ENCODE peak calls at places on chromosomes 11 and 22, in six cellular contexts. Z, X, Y, S, C and Q are unnamed samples.

GRCh38 chr11:81959341-81959740 is 774.3 kb downstream of the FAM181B start:
- DNase-seq in Z (peak), S (peak), X (peak), C (no peak), Y (no peak), Q (no peak)

GRCh38 chr11:61739966-61740365 is 12.5 kb upstream of the MYRF start:
- DNase-seq in S (no peak), Z (no peak), X (no peak), Y (no peak), C (no peak), Q (no peak)

GRCh38 chr11:120068114-120068573 is 69.8 kb downstream of the TRIM29 start:
- DNase-seq in X (peak), Z (no peak), Y (no peak), C (peak), S (no peak), Q (peak)

GRCh38 chr11:38448284-38448683 is 1850.2 kb upstream of the RAG2 start:
- DNase-seq in C (no peak), Z (no peak), X (no peak), S (no peak), Y (no peak), Q (no peak)

GRCh38 chr11:26244207-26244606 is 87.7 kb upstream of the ANO3 start:
- DNase-seq in X (no peak), Y (no peak), Z (no peak), S (no peak), C (no peak), Q (peak)

GRCh38 chr22:37485006-37485713 is 1.0 kb downstream of the MFNG start:
- DNase-seq in X (no peak), C (no peak), Y (no peak), Z (no peak), S (no peak), Q (no peak)

GRCh38 chr11:12086271-12087074 is 23.9 kb upstream of the MICAL2 start:
- DNase-seq in C (no peak), Z (no peak), Y (peak), S (peak), X (no peak), Q (peak)

GRCh38 chr11:17846852-17847453 is 112.4 kb downstream of the KCNC1 start:
- DNase-seq in X (no peak), Z (peak), S (peak), Y (no peak), C (no peak), Q (peak)

GRCh38 chr11:59182457-59183151 is 10.7 kb downstream of the DTX4 start:
- DNase-seq in Z (no peak), S (peak), X (peak), Y (peak), C (peak), Q (no peak)

GRCh38 chr11:117830674-117831351 is 6.3 kb upstream of the FXYD2 start:
- DNase-seq in Y (no peak), Z (no peak), S (no peak), X (peak), C (peak), Q (no peak)

GRCh38 chr11:91513734-91514133 is 710.9 kb upstream of the FAT3 start:
- DNase-seq in X (no peak), S (peak), Z (no peak), Y (peak), C (no peak), Q (no peak)

GRCh38 chr22:24831678-24832077 is 25.7 kb downstream of the SGSM1 start:
- DNase-seq in X (no peak), S (no peak), Z (no peak), Y (no peak), C (no peak), Q (no peak)

GRCh38 chr22:44199164-44199563 is 18.4 kb downstream of the PARVG start:
- DNase-seq in C (no peak), Z (no peak), Y (no peak), X (no peak), S (no peak), Q (no peak)

GRCh38 chr11:69965821-69966582 is 112.1 kb upstream of the ANO1 start:
- DNase-seq in Y (no peak), X (no peak), C (no peak), Z (no peak), S (no peak), Q (no peak)

GRCh38 chr11:128042290-128042751 is 545.0 kb downstream of the ETS1 start:
- DNase-seq in S (no peak), X (no peak), Y (no peak), C (no peak), Z (no peak), Q (no peak)

GRCh38 chr11:68923614-68924013 is 19.9 kb downstream of the IGHMBP2 start:
- DNase-seq in C (no peak), Y (peak), X (no peak), S (no peak), Z (no peak), Q (no peak)

GRCh38 chr11:30919389-30920172 is 333.4 kb upstream of the MPPED2 start:
- DNase-seq in X (no peak), Z (no peak), S (no peak), C (no peak), Y (peak), Q (peak)

GRCh38 chr22:40332319-40332781 is 13.9 kb upstream of the ADSL start:
- DNase-seq in X (no peak), C (no peak), Z (no peak), Y (peak), S (peak), Q (peak)

GRCh38 chr22:44869196-44869595 is 116.8 kb downstream of the ARHGAP8 start:
- DNase-seq in S (no peak), C (no peak), Y (no peak), X (no peak), Z (no peak), Q (peak)

GRCh38 chr22:44341431-44342346 is 28.9 kb upstream of the SHISAL1 start:
- DNase-seq in Z (no peak), C (no peak), X (no peak), S (peak), Y (no peak), Q (peak)

GRCh38 chr11:113468666-113469345 is 6.4 kb downstream of the DRD2 start:
- DNase-seq in Y (no peak), C (no peak), Z (no peak), X (no peak), S (no peak), Q (no peak)

GRCh38 chr11:62832346-62833234 is at the start of gene TEX54:
- DNase-seq in S (no peak), Y (no peak), Z (no peak), C (no peak), X (no peak), Q (peak)

GRCh38 chr22:44578115-44578457 is 80.1 kb upstream of the RTL6 start:
- DNase-seq in S (no peak), Y (no peak), Z (no peak), C (no peak), X (no peak), Q (no peak)

GRCh38 chr11:101428918-101429317 is 154.9 kb downstream of the TRPC6 start:
- DNase-seq in Y (peak), C (no peak), Z (no peak), X (peak), S (peak), Q (peak)

GRCh38 chr22:48754611-48755331 is 1072.9 kb downstream of the BRD1 start:
- DNase-seq in X (no peak), Z (no peak), Y (no peak), S (no peak), C (no peak), Q (no peak)

GRCh38 chr11:695332-695605 is 247 bp upstream of the DEAF1 start:
- DNase-seq in C (no peak), Y (no peak), S (no peak), Z (no peak), X (no peak), Q (no peak)

GRCh38 chr11:693887-694562 is 997 bp downstream of the DEAF1 start:
- DNase-seq in Y (peak), C (no peak), X (no peak), S (no peak), Z (no peak), Q (no peak)

GRCh38 chr11:694563-695331 is at the start of gene DEAF1:
- DNase-seq in S (peak), C (peak), X (peak), Y (peak), Z (peak), Q (peak)

GRCh38 chr11:697028-697491 is 1.4 kb downstream of the TMEM80 start:
- DNase-seq in C (no peak), Y (peak), S (no peak), Z (no peak), X (no peak), Q (peak)

DNA sequence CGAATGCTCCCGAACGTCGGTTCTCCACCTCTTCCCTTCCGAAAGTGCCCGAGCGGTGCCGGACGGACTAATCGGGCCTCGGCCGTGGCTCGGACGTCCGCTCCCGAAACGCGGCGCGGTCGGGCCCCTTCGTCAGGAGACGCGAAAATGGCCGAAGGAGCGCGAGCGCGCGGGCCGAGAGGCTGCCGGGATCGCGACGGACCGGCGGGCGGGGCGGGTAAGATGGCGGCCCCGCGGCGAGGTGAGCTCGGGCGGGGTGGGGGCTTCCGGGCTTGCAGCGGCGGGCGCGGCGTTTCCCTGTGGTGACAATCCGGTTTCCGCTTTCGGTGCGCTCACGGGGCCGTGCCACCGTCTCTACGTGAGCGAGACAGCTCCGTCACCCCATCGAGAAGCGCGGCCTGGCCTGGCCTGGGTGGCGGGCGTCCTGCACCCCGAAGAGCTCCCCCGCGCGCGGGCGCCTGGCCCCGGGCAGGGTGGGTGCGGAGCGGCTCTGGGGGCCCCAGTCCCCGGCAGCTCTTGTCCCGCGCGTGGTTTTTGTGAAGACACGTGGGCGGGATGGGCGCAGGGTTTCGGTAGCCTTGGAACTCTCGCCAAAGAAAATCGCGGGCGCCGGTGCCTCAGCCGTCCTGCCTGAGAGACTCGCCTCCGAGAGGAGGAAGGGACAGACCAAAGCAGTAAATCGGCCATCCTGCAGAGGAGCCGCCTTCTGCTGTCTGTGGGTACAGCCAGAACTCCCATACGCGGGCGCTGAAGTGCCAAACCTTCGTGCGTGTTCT is at the start of gene TMEM80:
- DNase-seq in X (peak), Y (peak), Z (peak), S (peak), C (peak), Q (peak)
- H3K23ac ChIP-seq in X (no peak), Y (no peak), Z (peak), S (peak), C (no peak), Q (peak)

GRCh38 chr11:45917623-45918330 is at the start of gene PEX16:
- DNase-seq in S (peak), Y (peak), X (peak), C (peak), Z (peak), Q (peak)
- H3K4ac ChIP-seq in S (peak), Y (peak), X (no peak), C (peak), Z (peak), Q (peak)

DNA sequence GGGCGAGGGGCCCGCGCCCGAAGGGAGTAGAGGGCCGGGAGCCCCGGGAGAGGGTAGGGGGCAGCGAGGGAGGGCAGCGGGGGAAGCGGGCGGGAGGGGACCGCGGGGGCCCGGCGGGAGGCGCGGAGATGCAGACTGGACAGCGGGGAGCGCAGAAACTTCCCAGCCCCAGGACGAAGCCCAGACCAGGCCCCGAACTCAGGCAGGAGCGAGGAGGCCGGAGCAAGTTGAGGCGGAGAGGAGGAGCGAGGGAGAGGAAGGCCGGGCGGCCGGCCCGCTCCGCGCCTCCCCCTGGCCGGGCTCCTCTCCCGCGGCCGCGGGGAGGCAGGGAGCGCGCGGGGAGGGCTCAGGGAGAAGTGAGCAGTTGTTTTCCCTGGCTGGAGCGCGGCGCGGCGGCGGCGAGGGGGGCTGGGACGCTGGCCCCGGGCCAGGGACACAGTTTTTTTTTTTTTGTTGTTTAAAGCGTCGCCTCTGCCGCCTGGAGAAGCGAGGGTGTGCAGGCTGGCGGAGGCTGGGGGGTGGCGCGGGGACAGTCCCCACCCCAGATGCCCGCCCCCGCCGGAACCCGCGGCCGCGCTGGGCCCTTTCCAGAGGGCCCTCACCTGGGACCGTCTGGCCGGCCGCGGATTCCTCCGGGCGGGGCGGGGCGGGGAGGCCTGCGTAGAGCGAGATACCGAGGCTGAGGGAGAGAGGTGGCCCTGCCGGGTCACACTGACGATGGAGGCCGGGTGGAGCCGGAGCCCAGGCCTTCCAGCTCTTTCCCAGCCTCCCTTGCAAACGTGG is at the start of gene LTBP3:
- DNase-seq in Z (no peak), C (peak), S (peak), X (peak), Y (peak), Q (peak)
- H3K23ac ChIP-seq in Z (peak), C (no peak), S (peak), X (no peak), Y (no peak), Q (peak)

GRCh38 chr11:33722579-33723234 is 13.5 kb downstream of the CD59 start:
- DNase-seq in X (no peak), C (no peak), S (peak), Z (no peak), Y (peak), Q (peak)
- H3K4ac ChIP-seq in X (no peak), C (no peak), S (no peak), Z (no peak), Y (peak), Q (peak)

GRCh38 chr22:36239401-36240171 is at the start of gene APOL2:
- DNase-seq in C (peak), X (peak), S (peak), Y (peak), Z (peak), Q (peak)
- H3K23ac ChIP-seq in C (no peak), X (no peak), S (no peak), Y (no peak), Z (no peak), Q (peak)

DNA sequence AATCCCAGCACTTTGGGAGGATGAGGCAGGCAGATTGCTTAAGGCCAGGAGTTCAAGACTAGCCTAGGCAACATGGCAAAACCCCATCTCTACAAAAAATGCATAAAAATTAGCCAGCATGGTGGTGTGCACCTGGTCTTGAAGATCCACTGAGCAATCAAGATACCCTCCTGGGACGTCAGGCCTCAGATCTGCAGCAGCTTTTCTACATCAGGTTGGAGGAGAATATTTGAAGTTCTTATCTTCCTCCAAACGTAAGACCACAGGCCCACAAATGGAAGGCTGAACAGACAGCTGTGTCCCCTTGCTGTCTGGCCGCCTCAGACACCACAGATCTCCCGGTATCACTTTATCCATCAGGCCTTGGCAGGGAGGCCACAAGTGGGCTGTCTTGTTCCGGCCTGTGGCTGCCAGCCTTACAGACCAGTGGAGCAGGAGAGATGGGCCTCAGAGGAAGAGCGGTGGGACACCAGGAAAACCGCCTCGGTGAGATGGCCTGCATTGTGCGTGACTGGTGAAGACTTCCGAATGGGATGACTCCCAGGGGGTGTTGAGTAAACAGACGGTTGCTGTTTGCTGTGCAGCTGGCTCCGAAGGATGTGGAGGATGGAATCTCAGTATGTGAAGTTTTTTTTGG is 15.9 kb downstream of the UBASH3B start:
- DNase-seq in S (no peak), Z (no peak), C (no peak), X (no peak), Y (peak), Q (peak)
- H3K4ac ChIP-seq in S (no peak), Z (no peak), C (no peak), X (no peak), Y (no peak), Q (peak)